ENCODE peak calls at places on chromosomes 2 and 18, in six cellular contexts. O is right lobe of liver, R is cardiac muscle cell, D is MM.1S, K is fibroblast of mammary gland, M is heart right ventricle. F is an unnamed sample.

GRCh38 chr2:9771481-9772017 is 71.7 kb upstream of the TAF1B start:
- DNase-seq in O (no peak), R (no peak), D (no peak), K (peak), M (no peak), F (no peak)

GRCh38 chr2:64840419-64840818 is 148.8 kb upstream of the SLC1A4 start:
- DNase-seq in O (no peak), R (no peak), D (no peak), K (peak), M (no peak), F (no peak)

GRCh38 chr18:57440331-57441101 is 5.3 kb downstream of the ONECUT2 start:
- DNase-seq in O (no peak), R (no peak), D (no peak), K (no peak), M (no peak), F (no peak)

GRCh38 chr2:167275066-167275465 is 386.8 kb downstream of the XIRP2 start:
- DNase-seq in O (no peak), R (no peak), D (no peak), K (no peak), M (no peak), F (no peak)

GRCh38 chr2:169673106-169673505 is 21.1 kb downstream of the CFAP210 start:
- DNase-seq in O (no peak), R (no peak), D (no peak), K (no peak), M (no peak), F (no peak)

GRCh38 chr2:233165895-233166661 is 85.4 kb upstream of the ATG16L1 start:
- DNase-seq in O (peak), R (no peak), D (no peak), K (peak), M (peak), F (no peak)

GRCh38 chr2:230778350-230779140 is 65.9 kb downstream of the CAB39 start:
- DNase-seq in O (no peak), R (no peak), D (no peak), K (peak), M (no peak), F (no peak)

GRCh38 chr18:48918660-48919415 is 31.9 kb downstream of the SMAD7 start:
- DNase-seq in O (peak), R (no peak), D (no peak), K (no peak), M (no peak), F (no peak)

GRCh38 chr2:133452561-133452960 is 115.7 kb downstream of the NCKAP5 start:
- DNase-seq in O (no peak), R (no peak), D (no peak), K (no peak), M (no peak), F (no peak)

GRCh38 chr2:160205511-160205910 is 5.4 kb upstream of the ITGB6 start:
- DNase-seq in O (no peak), R (no peak), D (no peak), K (peak), M (no peak), F (peak)

GRCh38 chr2:21422050-21422449 is 298.3 kb downstream of the TDRD15 start:
- DNase-seq in O (no peak), R (peak), D (peak), K (no peak), M (peak), F (no peak)

DNA sequence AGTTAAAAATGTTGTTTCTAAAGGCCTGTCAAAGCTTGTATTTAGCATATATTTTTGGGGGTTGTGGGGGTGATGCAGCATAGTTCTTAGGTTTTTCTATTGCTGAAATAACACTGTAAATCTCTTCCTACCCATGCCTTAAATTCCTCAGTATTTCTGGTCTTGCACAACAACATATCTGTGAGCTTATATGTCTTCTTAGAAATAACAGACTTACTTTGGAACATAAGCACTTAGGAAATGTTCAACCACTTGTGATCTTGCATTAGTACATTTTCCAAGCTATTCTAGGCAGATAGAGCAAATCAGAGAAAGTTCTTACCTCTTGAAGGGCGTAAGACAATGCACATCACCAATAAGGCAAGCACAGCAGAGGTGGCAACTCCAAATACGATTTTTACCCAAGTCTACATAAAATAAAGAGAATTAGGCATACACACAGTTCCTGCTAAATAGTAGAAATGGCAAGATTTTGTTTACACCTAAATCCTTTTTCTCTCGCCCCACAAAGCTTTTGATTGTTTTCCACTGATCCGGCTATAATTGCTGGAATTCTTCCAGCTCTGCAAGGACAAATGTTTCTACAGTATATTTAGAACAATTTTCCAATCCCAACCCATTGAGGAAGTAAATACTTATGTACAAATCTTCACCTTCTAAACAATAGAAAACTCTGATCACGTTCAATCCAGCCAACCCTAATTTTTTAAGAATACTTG is 500 bp downstream of the FAP start:
- DNase-seq in O (no peak), R (no peak), D (no peak), K (peak), M (no peak), F (no peak)
- H3K4me3 ChIP-seq in O (no peak), R (no peak), D (no peak), K (peak), M (peak), F (peak)

DNA sequence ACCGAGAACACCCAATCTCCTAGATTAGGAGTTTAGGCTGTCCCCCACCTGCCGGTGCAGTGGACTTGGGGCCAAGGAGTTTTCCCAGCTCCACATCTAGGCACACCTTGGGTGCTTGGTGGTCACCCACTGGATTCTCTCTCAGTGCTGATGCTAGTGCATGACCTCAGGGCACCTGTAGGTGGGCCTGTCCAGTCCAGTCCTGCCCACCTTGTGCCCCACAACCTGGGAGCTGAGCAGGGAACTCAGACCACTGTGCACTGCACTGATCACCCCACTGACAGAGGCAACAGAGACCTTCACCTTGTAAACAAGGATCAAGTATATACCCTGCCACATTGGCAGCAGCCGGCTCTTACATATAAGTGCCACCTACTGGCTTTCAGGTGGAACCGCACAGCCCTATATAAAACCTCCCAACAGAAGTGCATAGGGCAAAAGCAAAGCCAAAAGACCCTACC is 12.7 kb upstream of the CDH19 start:
- DNase-seq in O (no peak), R (peak), D (peak), K (no peak), M (no peak), F (no peak)
- TF ChIP-seq CTCF in O (peak), R (peak), D (peak), K (no peak), M (no peak), F (peak)

GRCh38 chr18:58762781-58763171 is 91.5 kb downstream of the MALT1 start:
- DNase-seq in O (no peak), R (no peak), D (no peak), K (no peak), M (no peak), F (no peak)

GRCh38 chr18:58772161-58772560 is 92.5 kb upstream of the ZNF532 start:
- DNase-seq in O (no peak), R (no peak), D (no peak), K (no peak), M (no peak), F (no peak)

GRCh38 chr18:58766164-58766563 is 94.9 kb downstream of the MALT1 start:
- DNase-seq in O (peak), R (no peak), D (no peak), K (no peak), M (no peak), F (no peak)

GRCh38 chr18:58769321-58769720 is 95.4 kb upstream of the ZNF532 start:
- DNase-seq in O (no peak), R (no peak), D (no peak), K (no peak), M (no peak), F (no peak)

DNA sequence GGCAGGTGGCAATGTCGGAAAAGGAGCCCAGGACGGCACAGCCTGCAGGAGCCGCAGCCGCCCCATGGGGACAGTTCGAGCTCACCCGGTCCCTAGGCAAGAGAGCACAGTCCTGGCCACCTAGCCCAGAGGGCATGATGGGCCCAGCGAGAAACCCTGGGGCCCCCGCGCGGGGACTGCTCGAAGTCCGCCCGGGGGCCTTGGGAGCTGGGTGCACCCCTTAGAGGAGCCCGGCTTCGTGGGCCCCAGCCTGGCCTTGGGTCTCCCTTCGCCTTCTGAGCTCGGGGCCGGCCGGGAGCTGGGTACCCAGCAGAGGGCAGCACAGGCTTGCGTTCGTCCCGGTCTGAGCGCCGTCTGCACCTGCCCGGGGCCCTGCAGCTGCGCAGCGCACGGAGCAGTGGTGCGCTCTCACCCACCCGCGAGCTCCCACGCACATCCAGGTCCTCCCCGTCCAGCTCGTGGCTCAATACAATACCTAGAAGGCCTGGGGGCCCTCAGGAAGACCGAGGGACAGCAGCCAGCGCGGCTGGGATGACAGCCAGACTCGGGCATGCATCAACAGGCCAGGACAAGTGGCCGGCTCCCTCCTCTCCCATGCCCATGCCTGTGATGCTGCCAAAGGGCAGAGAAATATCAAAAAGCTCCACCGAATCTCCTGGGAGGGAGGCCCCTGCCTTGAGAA is 96.2 kb upstream of the ZNF532 start:
- DNase-seq in O (peak), R (peak), D (peak), K (peak), M (peak), F (no peak)
- H3K4me3 ChIP-seq in O (peak), R (no peak), D (peak), K (peak), M (peak), F (peak)

DNA sequence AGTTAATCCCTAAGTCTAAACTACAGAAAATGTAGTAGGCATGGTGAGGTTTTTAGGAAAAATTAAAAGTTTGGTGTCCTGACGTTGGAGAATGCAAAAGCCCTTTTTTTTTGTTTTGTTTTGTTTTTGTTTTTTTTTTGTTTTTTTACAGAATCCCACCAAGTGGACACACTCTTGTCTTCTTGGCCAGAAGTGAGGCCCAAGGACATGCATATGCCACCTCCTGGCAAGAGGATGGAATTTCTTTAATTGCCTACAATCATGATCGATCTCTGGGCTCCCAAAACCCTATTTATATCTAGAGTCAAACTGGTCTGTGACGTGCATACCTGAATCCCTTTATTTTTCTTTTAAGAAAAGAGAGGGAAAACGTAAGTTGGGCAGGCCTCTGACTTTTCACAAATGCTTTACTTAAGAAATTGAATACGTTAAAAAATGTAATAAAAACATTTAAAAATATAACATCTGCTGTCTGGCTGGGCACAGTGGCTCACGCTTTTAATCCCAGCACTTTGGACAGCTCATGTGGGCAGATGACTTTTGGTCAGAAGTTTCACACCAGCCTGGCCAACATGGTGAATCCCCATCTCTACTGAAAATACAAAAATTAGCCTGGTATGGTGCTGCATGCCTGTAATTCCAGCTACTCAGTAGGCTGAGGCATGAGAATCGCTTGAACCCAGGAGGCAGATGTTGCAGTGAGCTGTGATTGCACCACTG is 502.7 kb downstream of the CBLN2 start:
- DNase-seq in O (no peak), R (no peak), D (no peak), K (no peak), M (no peak), F (no peak)
- TF ChIP-seq CTCF in O (no peak), R (no peak), D (no peak), K (no peak), M (no peak), F (no peak)